ENCODE peak calls at places on chromosomes 3 and 15, in nine cellular contexts. One of them, this sample, is unnamed. For H3K4me1, the result is how much of the 10 kb centered on the place peaks cover.

GRCh38 chr3:128786434-128787020 is 60.5 kb downstream of the RAB7A start:
- DNase-seq in stomach: no peak
- DNase-seq in suprapubic skin: no peak
- DNase-seq in gastrocnemius medialis: no peak
- DNase-seq in esophagus squamous epithelium: no peak
- DNase-seq in adrenal gland: no peak
- DNase-seq in endothelial cell of umbilical vein: peak
- DNase-seq in IMR-90: peak
- DNase-seq in A549: no peak
- DNase-seq in this sample: no peak

GRCh38 chr3:168091299-168091852 is 4.3 kb downstream of the GOLIM4 start:
- DNase-seq in stomach: no peak
- DNase-seq in suprapubic skin: no peak
- DNase-seq in gastrocnemius medialis: no peak
- DNase-seq in esophagus squamous epithelium: no peak
- DNase-seq in adrenal gland: no peak
- DNase-seq in endothelial cell of umbilical vein: no peak
- DNase-seq in IMR-90: no peak
- DNase-seq in A549: no peak
- DNase-seq in this sample: no peak

GRCh38 chr3:148902173-148902791 is 37.2 kb downstream of the CPA3 start:
- DNase-seq in stomach: no peak
- DNase-seq in suprapubic skin: no peak
- DNase-seq in gastrocnemius medialis: no peak
- DNase-seq in esophagus squamous epithelium: no peak
- DNase-seq in adrenal gland: no peak
- DNase-seq in endothelial cell of umbilical vein: no peak
- DNase-seq in IMR-90: peak
- DNase-seq in A549: no peak
- DNase-seq in this sample: no peak

GRCh38 chr15:75449585-75450306 is 1.7 kb downstream of the SIN3A start:
- DNase-seq in stomach: no peak
- DNase-seq in suprapubic skin: no peak
- DNase-seq in gastrocnemius medialis: no peak
- DNase-seq in esophagus squamous epithelium: no peak
- DNase-seq in adrenal gland: peak
- DNase-seq in endothelial cell of umbilical vein: no peak
- DNase-seq in IMR-90: no peak
- DNase-seq in A549: no peak
- DNase-seq in this sample: no peak

GRCh38 chr3:150371741-150372254 is 36.3 kb upstream of the TSC22D2 start:
- DNase-seq in stomach: peak
- DNase-seq in suprapubic skin: no peak
- DNase-seq in gastrocnemius medialis: peak
- DNase-seq in esophagus squamous epithelium: no peak
- DNase-seq in adrenal gland: peak
- DNase-seq in endothelial cell of umbilical vein: peak
- DNase-seq in IMR-90: peak
- DNase-seq in A549: peak
- DNase-seq in this sample: no peak

GRCh38 chr3:185250653-185251052 is 3.2 kb downstream of the EHHADH start:
- DNase-seq in stomach: no peak
- DNase-seq in suprapubic skin: no peak
- DNase-seq in gastrocnemius medialis: no peak
- DNase-seq in esophagus squamous epithelium: no peak
- DNase-seq in adrenal gland: no peak
- DNase-seq in endothelial cell of umbilical vein: no peak
- DNase-seq in IMR-90: no peak
- DNase-seq in A549: no peak
- DNase-seq in this sample: no peak

GRCh38 chr3:45790611-45791010 is 5.7 kb downstream of the SLC6A20 start:
- DNase-seq in stomach: no peak
- DNase-seq in suprapubic skin: no peak
- DNase-seq in gastrocnemius medialis: no peak
- DNase-seq in esophagus squamous epithelium: no peak
- DNase-seq in adrenal gland: no peak
- DNase-seq in endothelial cell of umbilical vein: no peak
- DNase-seq in IMR-90: no peak
- DNase-seq in A549: no peak
- DNase-seq in this sample: no peak

GRCh38 chr3:78659386-78659987 is 1108.3 kb downstream of the ROBO1 start:
- DNase-seq in stomach: peak
- DNase-seq in suprapubic skin: no peak
- DNase-seq in gastrocnemius medialis: no peak
- DNase-seq in esophagus squamous epithelium: no peak
- DNase-seq in adrenal gland: peak
- DNase-seq in endothelial cell of umbilical vein: peak
- DNase-seq in IMR-90: peak
- DNase-seq in A549: peak
- DNase-seq in this sample: no peak

GRCh38 chr15:42070966-42071350 is 23.4 kb downstream of the PLA2G4D start:
- DNase-seq in stomach: no peak
- DNase-seq in suprapubic skin: peak
- DNase-seq in gastrocnemius medialis: no peak
- DNase-seq in esophagus squamous epithelium: no peak
- DNase-seq in adrenal gland: no peak
- DNase-seq in endothelial cell of umbilical vein: no peak
- DNase-seq in IMR-90: no peak
- DNase-seq in A549: no peak
- DNase-seq in this sample: peak

GRCh38 chr15:45790325-45790943 is 155.6 kb downstream of the SQOR start:
- DNase-seq in stomach: peak
- DNase-seq in suprapubic skin: no peak
- DNase-seq in gastrocnemius medialis: no peak
- DNase-seq in esophagus squamous epithelium: no peak
- DNase-seq in adrenal gland: peak
- DNase-seq in endothelial cell of umbilical vein: peak
- DNase-seq in IMR-90: peak
- DNase-seq in A549: peak
- DNase-seq in this sample: no peak

GRCh38 chr15:29937956-29938355 is 115.7 kb upstream of the TJP1 start:
- DNase-seq in stomach: no peak
- DNase-seq in suprapubic skin: no peak
- DNase-seq in gastrocnemius medialis: no peak
- DNase-seq in esophagus squamous epithelium: no peak
- DNase-seq in adrenal gland: no peak
- DNase-seq in endothelial cell of umbilical vein: peak
- DNase-seq in IMR-90: peak
- DNase-seq in A549: no peak
- DNase-seq in this sample: no peak

GRCh38 chr3:142098974-142099373 is 50.4 kb downstream of the TFDP2 start:
- DNase-seq in stomach: no peak
- DNase-seq in suprapubic skin: no peak
- DNase-seq in gastrocnemius medialis: no peak
- DNase-seq in esophagus squamous epithelium: no peak
- DNase-seq in adrenal gland: no peak
- DNase-seq in endothelial cell of umbilical vein: peak
- DNase-seq in IMR-90: peak
- DNase-seq in A549: no peak
- DNase-seq in this sample: no peak

DNA sequence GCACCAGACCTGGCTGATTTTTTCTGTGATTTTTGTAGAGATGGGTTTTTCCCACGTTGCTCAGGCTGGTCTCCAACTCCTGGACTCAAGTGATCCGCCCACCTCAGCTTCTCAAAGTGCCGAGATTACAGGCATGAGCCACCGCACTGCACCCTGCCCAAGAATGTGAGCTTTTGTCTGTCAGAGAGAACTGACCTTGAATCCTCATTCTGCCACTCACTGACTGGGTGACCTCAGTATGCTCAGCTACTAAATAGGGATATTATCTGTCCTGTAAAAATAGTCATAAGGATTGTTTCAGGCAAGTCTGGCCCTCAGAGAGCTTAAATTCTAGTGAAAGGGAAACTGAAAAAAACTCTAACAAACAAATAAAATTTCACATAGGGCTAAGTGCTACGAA is 2.1 kb upstream of the RFT1 start:
- DNase-seq in stomach: no peak
- DNase-seq in suprapubic skin: no peak
- DNase-seq in gastrocnemius medialis: no peak
- DNase-seq in esophagus squamous epithelium: no peak
- DNase-seq in adrenal gland: peak
- DNase-seq in endothelial cell of umbilical vein: no peak
- DNase-seq in IMR-90: no peak
- DNase-seq in A549: peak
- DNase-seq in this sample: no peak
- H3K27ac ChIP-seq in stomach: no peak
- H3K27ac ChIP-seq in suprapubic skin: no peak
- H3K27ac ChIP-seq in gastrocnemius medialis: peak
- H3K27ac ChIP-seq in esophagus squamous epithelium: no peak
- H3K27ac ChIP-seq in adrenal gland: no peak
- H3K27ac ChIP-seq in endothelial cell of umbilical vein: no peak
- H3K27ac ChIP-seq in IMR-90: no peak
- H3K27ac ChIP-seq in A549: peak
- H3K27ac ChIP-seq in this sample: no peak

GRCh38 chr15:70796516-70797310 is 33.4 kb upstream of the UACA start:
- DNase-seq in stomach: no peak
- DNase-seq in suprapubic skin: no peak
- DNase-seq in gastrocnemius medialis: no peak
- DNase-seq in esophagus squamous epithelium: no peak
- DNase-seq in adrenal gland: no peak
- DNase-seq in endothelial cell of umbilical vein: no peak
- DNase-seq in IMR-90: no peak
- DNase-seq in A549: no peak
- DNase-seq in this sample: no peak

GRCh38 chr15:70801111-70801510 is 37.8 kb upstream of the UACA start:
- DNase-seq in stomach: no peak
- DNase-seq in suprapubic skin: no peak
- DNase-seq in gastrocnemius medialis: no peak
- DNase-seq in esophagus squamous epithelium: no peak
- DNase-seq in adrenal gland: no peak
- DNase-seq in endothelial cell of umbilical vein: no peak
- DNase-seq in IMR-90: peak
- DNase-seq in A549: no peak
- DNase-seq in this sample: no peak

GRCh38 chr15:70802629-70803028 is 39.3 kb upstream of the UACA start:
- DNase-seq in stomach: no peak
- DNase-seq in suprapubic skin: no peak
- DNase-seq in gastrocnemius medialis: no peak
- DNase-seq in esophagus squamous epithelium: no peak
- DNase-seq in adrenal gland: no peak
- DNase-seq in endothelial cell of umbilical vein: peak
- DNase-seq in IMR-90: peak
- DNase-seq in A549: peak
- DNase-seq in this sample: no peak

GRCh38 chr15:70797464-70797863 is 34.1 kb upstream of the UACA start:
- DNase-seq in stomach: no peak
- DNase-seq in suprapubic skin: no peak
- DNase-seq in gastrocnemius medialis: no peak
- DNase-seq in esophagus squamous epithelium: no peak
- DNase-seq in adrenal gland: no peak
- DNase-seq in endothelial cell of umbilical vein: no peak
- DNase-seq in IMR-90: no peak
- DNase-seq in A549: no peak
- DNase-seq in this sample: no peak

DNA sequence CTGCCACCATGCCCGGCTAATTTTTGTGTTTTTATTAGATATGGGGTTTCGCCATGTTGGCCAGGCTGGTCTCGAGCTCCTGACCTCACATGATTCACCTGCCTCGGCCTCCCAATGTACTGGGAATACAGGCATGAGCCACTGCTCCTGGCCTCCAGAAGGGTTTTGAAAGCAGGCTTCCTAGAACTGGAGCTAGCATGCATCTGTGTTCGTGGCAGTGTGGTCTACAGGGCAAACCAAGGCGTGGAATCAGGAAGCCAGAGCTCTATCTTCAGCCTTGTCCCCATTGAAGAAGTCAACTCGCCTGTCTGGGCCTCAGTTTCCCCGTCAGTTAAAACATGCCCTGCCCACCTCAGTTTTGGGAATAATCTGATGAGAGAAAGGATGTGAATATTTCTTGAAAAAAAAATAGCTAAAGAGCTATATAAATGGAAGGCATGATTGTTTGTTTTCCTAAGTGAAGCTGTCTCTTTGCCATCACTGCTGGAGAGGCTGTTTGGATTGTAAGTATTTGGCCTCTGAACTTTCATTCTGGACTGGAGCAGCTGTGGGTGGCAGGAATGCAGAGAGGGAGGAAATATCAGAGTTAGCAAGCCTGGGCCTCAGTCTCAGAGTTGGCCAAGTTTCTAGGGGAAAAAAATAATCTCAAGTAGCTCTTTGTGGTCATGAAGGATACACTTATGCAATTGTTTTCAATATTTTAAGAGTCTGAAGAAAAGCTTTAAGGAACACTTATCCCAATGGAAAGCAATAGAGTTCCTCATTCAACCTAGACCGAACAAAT is 36.5 kb upstream of the UACA start:
- DNase-seq in stomach: peak
- DNase-seq in suprapubic skin: no peak
- DNase-seq in gastrocnemius medialis: no peak
- DNase-seq in esophagus squamous epithelium: no peak
- DNase-seq in adrenal gland: peak
- DNase-seq in endothelial cell of umbilical vein: peak
- DNase-seq in IMR-90: peak
- DNase-seq in A549: no peak
- DNase-seq in this sample: peak
- H3K4me1 ChIP-seq in stomach: under half
- H3K4me1 ChIP-seq in suprapubic skin: under half
- H3K4me1 ChIP-seq in gastrocnemius medialis: under half
- H3K4me1 ChIP-seq in esophagus squamous epithelium: under half
- H3K4me1 ChIP-seq in adrenal gland: under half
- H3K4me1 ChIP-seq in endothelial cell of umbilical vein: under half
- H3K4me1 ChIP-seq in IMR-90: under half
- H3K4me1 ChIP-seq in A549: under half
- H3K4me1 ChIP-seq in this sample: under half

GRCh38 chr15:64843996-64844395 is 2.3 kb downstream of the PLEKHO2 start:
- DNase-seq in stomach: no peak
- DNase-seq in suprapubic skin: no peak
- DNase-seq in gastrocnemius medialis: no peak
- DNase-seq in esophagus squamous epithelium: no peak
- DNase-seq in adrenal gland: no peak
- DNase-seq in endothelial cell of umbilical vein: no peak
- DNase-seq in IMR-90: no peak
- DNase-seq in A549: no peak
- DNase-seq in this sample: no peak
- TF ChIP-seq POLR2A in stomach: no peak
- TF ChIP-seq POLR2A in suprapubic skin: no peak
- TF ChIP-seq POLR2A in gastrocnemius medialis: no peak
- TF ChIP-seq POLR2A in esophagus squamous epithelium: no peak
- TF ChIP-seq POLR2A in adrenal gland: no peak
- TF ChIP-seq POLR2A in endothelial cell of umbilical vein: no peak
- TF ChIP-seq POLR2A in IMR-90: no peak
- TF ChIP-seq POLR2A in A549: no peak
- TF ChIP-seq POLR2A in this sample: no peak

DNA sequence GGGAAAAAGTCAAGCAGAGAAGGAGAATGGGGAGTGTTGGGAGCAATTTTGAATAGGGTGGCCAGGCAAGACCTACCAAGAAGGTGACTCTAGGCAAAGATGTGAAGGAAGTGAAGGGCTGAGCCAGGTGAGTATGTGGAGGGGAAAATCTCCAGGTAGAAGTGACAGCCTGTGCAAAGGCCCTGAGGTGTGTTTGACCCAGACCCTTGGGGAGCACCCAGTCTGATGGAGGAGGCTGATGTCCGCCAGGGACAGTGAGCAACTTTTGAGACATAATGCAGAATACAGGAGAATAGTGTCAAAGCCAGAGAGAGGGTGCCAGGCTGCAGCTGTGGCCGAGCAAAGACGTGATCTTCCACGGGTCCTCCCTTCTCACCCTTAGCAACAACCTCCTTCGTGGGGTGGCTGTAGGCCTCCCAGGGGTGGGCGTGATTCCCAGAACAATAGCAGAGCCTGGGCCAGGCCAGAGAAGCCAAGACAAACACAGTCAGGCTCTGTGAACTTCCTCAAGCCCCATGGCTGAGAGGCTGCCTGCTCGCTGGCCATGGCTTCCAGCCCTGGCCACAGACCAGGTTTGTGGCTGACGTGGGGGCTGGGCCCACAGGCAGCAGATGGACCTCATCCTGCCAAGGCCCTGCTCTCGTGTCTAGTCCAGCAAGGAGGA is 58.1 kb downstream of the SLC6A6 start:
- DNase-seq in stomach: peak
- DNase-seq in suprapubic skin: no peak
- DNase-seq in gastrocnemius medialis: peak
- DNase-seq in esophagus squamous epithelium: no peak
- DNase-seq in adrenal gland: peak
- DNase-seq in endothelial cell of umbilical vein: peak
- DNase-seq in IMR-90: peak
- DNase-seq in A549: peak
- DNase-seq in this sample: peak
- H3K27ac ChIP-seq in stomach: peak
- H3K27ac ChIP-seq in suprapubic skin: no peak
- H3K27ac ChIP-seq in gastrocnemius medialis: peak
- H3K27ac ChIP-seq in esophagus squamous epithelium: peak
- H3K27ac ChIP-seq in adrenal gland: peak
- H3K27ac ChIP-seq in endothelial cell of umbilical vein: peak
- H3K27ac ChIP-seq in IMR-90: peak
- H3K27ac ChIP-seq in A549: peak
- H3K27ac ChIP-seq in this sample: peak

This sample was measured in upper lobe of left lung.